ENCODE peak calls at places on chromosomes 16 and 17, in ten cellular contexts. M, L, J, D, F, Z, I, O, E and C are unnamed samples.

GRCh38 chr16:11783319-11784047 is 13.6 kb downstream of the ZC3H7A start:
- DNase-seq in I (peak; percentile 72), D (peak; percentile 27), J (no peak), Z (peak; percentile 89), F (no peak), E (no peak), L (peak; percentile 33), O (no peak), M (no peak), C (peak; percentile 19)

GRCh38 chr17:47703191-47703591 is 9.2 kb downstream of the TBKBP1 start:
- DNase-seq in L (no peak), F (no peak), J (peak; percentile 26), Z (no peak), O (no peak), D (no peak), E (no peak), M (no peak), I (peak; percentile 40), C (no peak)

GRCh38 chr16:56662357-56663354 is 4.9 kb downstream of the MT1F start:
- DNase-seq in O (no peak), F (no peak), J (no peak), D (no peak), E (no peak), Z (no peak), M (no peak), I (peak; percentile 32), L (no peak), C (no peak)

GRCh38 chr16:82715833-82716232 is 89.1 kb downstream of the CDH13 start:
- DNase-seq in M (no peak), D (no peak), E (no peak), Z (no peak), F (no peak), O (no peak), L (no peak), I (no peak), J (peak; percentile 68), C (no peak)

GRCh38 chr16:24178496-24178895 is 77.6 kb upstream of the CACNG3 start:
- DNase-seq in E (no peak), I (no peak), Z (no peak), L (no peak), F (no peak), J (no peak), O (peak; percentile 26), D (no peak), M (no peak), C (peak; percentile 35)

GRCh38 chr17:42578282-42578869 is 847 bp upstream of the PSMC3IP start:
- DNase-seq in L (peak; percentile 60), J (peak; percentile 82), I (peak; percentile 64), O (peak; percentile 67), D (peak; percentile 82), E (peak; percentile 85), F (peak; percentile 81), Z (peak; percentile 92), M (peak; percentile 64), C (peak; percentile 88)

GRCh38 chr17:419073-419735 is 66.6 kb upstream of the RPH3AL start:
- DNase-seq in E (no peak), L (no peak), Z (no peak), M (no peak), I (peak; percentile 66), D (no peak), O (no peak), F (no peak), J (no peak), C (no peak)

GRCh38 chr17:16383216-16383615 is 2.3 kb downstream of the UBB start:
- DNase-seq in M (no peak), O (no peak), E (no peak), J (no peak), F (no peak), I (no peak), Z (no peak), D (no peak), L (no peak), C (peak; percentile 30)

GRCh38 chr17:42980766-42981397 is 517 bp downstream of the RUNDC1 start:
- DNase-seq in Z (peak; percentile 24), D (peak; percentile 29), I (peak; percentile 51), E (peak; percentile 48), O (peak; percentile 63), F (peak; percentile 60), L (peak; percentile 58), J (peak; percentile 58), M (no peak), C (peak; percentile 81)

GRCh38 chr16:64035337-64035736 is 1086.5 kb downstream of the CDH11 start:
- DNase-seq in L (no peak), F (no peak), J (no peak), D (no peak), Z (no peak), E (no peak), O (no peak), M (no peak), I (no peak), C (no peak)

GRCh38 chr17:36647598-36647997 is 46.2 kb downstream of the MRM1 start:
- DNase-seq in D (no peak), M (no peak), L (no peak), E (peak; percentile 54), F (no peak), O (no peak), Z (no peak), I (no peak), J (no peak), C (no peak)

GRCh38 chr17:37702605-37703004 is 42.3 kb downstream of the HNF1B start:
- DNase-seq in Z (no peak), O (peak; percentile 43), D (peak; percentile 42), I (no peak), F (peak; percentile 73), L (peak; percentile 41), M (no peak), J (no peak), E (no peak), C (peak; percentile 62)

GRCh38 chr17:66275651-66276050 is 26.8 kb upstream of the PRKCA start:
- DNase-seq in E (no peak), F (peak; percentile 81), I (no peak), J (no peak), D (peak; percentile 80), O (peak; percentile 98), Z (no peak), L (peak; percentile 100), M (no peak), C (no peak)

GRCh38 chr17:55299162-55299838 is 34.5 kb downstream of the HLF start:
- DNase-seq in L (no peak), J (no peak), M (no peak), Z (no peak), O (no peak), I (no peak), E (no peak), F (no peak), D (no peak), C (no peak)

GRCh38 chr17:17403899-17404576 is 72.8 kb upstream of the MED9 start:
- DNase-seq in L (no peak), O (no peak), M (no peak), J (no peak), F (no peak), I (peak; percentile 64), Z (no peak), D (no peak), E (peak; percentile 60), C (no peak)

GRCh38 chr17:60610481-60610880 is 10.5 kb downstream of the PPM1D start:
- DNase-seq in L (no peak), F (no peak), J (no peak), Z (no peak), D (no peak), M (no peak), O (no peak), E (no peak), I (no peak), C (no peak)

GRCh38 chr16:3861808-3862451 is 18.6 kb downstream of the CREBBP start:
- DNase-seq in E (no peak), F (no peak), I (no peak), J (peak; percentile 37), M (no peak), D (no peak), O (peak; percentile 33), L (peak; percentile 34), Z (no peak), C (peak; percentile 77)

GRCh38 chr17:10059684-10060211 is 138.7 kb downstream of the GAS7 start:
- DNase-seq in D (no peak), I (no peak), J (peak; percentile 67), E (no peak), L (no peak), O (no peak), F (no peak), M (no peak), Z (peak; percentile 95), C (no peak)

GRCh38 chr17:37674511-37674910 is 31.3 kb upstream of the DDX52 start:
- DNase-seq in I (no peak), Z (no peak), M (no peak), D (no peak), F (no peak), O (no peak), E (no peak), J (no peak), L (no peak), C (no peak)

GRCh38 chr16:68384293-68385255 is 63.7 kb downstream of the SMPD3 start:
- DNase-seq in J (no peak), L (no peak), F (no peak), O (no peak), M (no peak), I (no peak), D (no peak), Z (no peak), E (peak; percentile 16), C (no peak)